ENCODE peak calls at places on chromosomes 6 and 20, in four cellular contexts. R is HCT116, D is SK-N-SH, N is K562. I is an unnamed sample.

GRCh38 chr6:43984442-43985321 is 142.6 kb downstream of the MRPL14 start:
- DNase-seq in R (no peak), D (no peak), N (no peak), I (no peak)

GRCh38 chr20:43776691-43777090 is 49.9 kb upstream of the GTSF1L start:
- DNase-seq in R (no peak), D (no peak), N (no peak), I (no peak)

GRCh38 chr20:47125553-47126373 is 230.7 kb downstream of the ZMYND8 start:
- DNase-seq in R (no peak), D (no peak), N (no peak), I (no peak)

GRCh38 chr6:90319979-90320667 is 23.5 kb upstream of the BACH2 start:
- DNase-seq in R (no peak), D (no peak), N (no peak), I (no peak)

GRCh38 chr6:7646394-7646793 is 56.4 kb downstream of the SNRNP48 start:
- DNase-seq in R (no peak), D (no peak), N (no peak), I (no peak)

GRCh38 chr6:18263561-18264337 is 581 bp downstream of the DEK start:
- DNase-seq in R (no peak), D (peak), N (peak), I (no peak)

GRCh38 chr6:43144879-43145278 is 26.2 kb upstream of the SRF start:
- DNase-seq in R (no peak), D (no peak), N (no peak), I (no peak)

GRCh38 chr20:8255945-8256632 is 124.0 kb downstream of the PLCB1 start:
- DNase-seq in R (no peak), D (no peak), N (no peak), I (peak)

GRCh38 chr20:53872561-53873248 is 197.7 kb downstream of the BCAS1 start:
- DNase-seq in R (no peak), D (no peak), N (no peak), I (no peak)

GRCh38 chr6:5695260-5696245 is 311.2 kb downstream of the NRN1 start:
- DNase-seq in R (no peak), D (no peak), N (no peak), I (no peak)

GRCh38 chr6:168384045-168385038 is 56.6 kb upstream of the SMOC2 start:
- DNase-seq in R (no peak), D (no peak), N (no peak), I (no peak)
- H3K4me3 ChIP-seq in R (no peak), D (no peak), N (no peak), I (no peak)

GRCh38 chr6:160139420-160139851 is 17.8 kb downstream of the SLC22A1 start:
- DNase-seq in R (no peak), D (no peak), N (no peak), I (no peak)

GRCh38 chr6:160137130-160137988 is 15.7 kb downstream of the SLC22A1 start:
- DNase-seq in R (no peak), D (no peak), N (no peak), I (peak)

GRCh38 chr6:160135922-160136655 is 14.5 kb downstream of the SLC22A1 start:
- DNase-seq in R (no peak), D (no peak), N (no peak), I (no peak)

GRCh38 chr6:160138839-160139419 is 17.3 kb downstream of the SLC22A1 start:
- DNase-seq in R (no peak), D (no peak), N (no peak), I (no peak)

GRCh38 chr6:160137989-160138835 is 16.6 kb downstream of the SLC22A1 start:
- DNase-seq in R (peak), D (peak), N (peak), I (peak)
- TF ChIP-seq ELF1 in R (no peak), D (no peak), N (no peak), I (peak)

DNA sequence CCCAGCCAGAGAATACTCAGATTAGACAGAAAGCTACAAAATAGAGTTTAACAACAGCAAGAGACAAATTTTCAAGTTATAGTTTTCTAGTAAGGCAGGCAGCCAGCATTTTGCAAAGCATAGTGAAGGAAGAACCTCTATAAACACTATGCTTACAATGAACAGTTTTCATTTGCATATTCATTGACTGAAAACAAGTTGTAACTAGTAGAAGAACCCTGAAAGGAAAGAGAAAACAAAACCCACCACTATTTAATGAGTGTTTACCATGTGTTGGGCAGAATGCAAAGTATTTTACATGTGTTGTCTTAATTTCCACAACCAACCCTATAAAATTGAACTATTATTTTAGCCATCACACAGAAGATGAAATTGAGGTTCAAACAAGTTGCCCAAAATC is 196.1 kb downstream of the UBE3D start:
- DNase-seq in R (no peak), D (no peak), N (no peak), I (no peak)
- H3K4me3 ChIP-seq in R (no peak), D (no peak), N (no peak), I (no peak)

GRCh38 chr6:55069132-55069781 is 105.1 kb upstream of the HCRTR2 start:
- DNase-seq in R (peak), D (peak), N (peak), I (peak)
- TF ChIP-seq ELF1 in R (no peak), D (no peak), N (no peak), I (no peak)

DNA sequence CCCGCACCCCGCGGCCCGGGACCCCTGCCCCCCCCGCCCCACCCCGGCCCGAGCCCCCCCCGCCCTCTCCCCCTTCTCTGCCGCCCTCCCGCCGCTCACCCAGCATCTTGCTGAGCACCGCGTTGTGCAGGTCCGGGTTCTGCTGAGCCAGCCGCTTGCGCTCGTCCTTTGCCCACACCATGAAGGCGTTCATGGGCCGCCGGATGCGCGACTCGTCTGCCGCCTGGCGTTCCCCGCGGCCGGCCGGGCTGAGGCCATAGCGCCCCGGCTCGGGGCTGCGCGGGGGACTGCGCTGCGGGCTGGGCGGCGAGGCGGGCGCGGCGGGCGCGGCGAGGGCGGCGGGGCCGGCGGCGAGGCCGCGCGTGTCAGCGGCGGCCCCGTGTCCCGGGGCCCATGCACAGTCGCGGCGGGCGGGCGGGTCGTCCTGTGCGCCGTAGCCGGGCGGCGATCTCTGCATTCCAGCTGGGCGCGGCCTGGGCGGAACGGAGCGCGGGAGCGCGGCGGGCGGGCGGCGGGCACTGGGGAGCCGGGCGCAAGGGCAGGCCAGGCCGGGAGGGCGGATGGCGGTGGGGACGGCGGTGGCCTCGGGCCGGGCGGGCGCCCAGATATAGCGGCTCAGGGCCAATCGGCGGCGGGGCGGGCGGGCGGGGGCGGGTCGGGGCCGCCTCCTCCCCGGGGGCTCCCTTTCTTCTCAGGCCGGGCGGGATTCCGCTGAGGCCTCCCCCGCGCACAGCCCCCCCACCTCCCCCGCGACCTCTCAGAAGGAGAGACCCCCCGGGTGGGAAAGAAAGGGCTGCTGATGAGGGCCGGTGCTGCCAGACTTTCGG is at the start of gene SOX18:
- DNase-seq in R (no peak), D (peak), N (peak), I (no peak)
- H3K4me3 ChIP-seq in R (peak), D (no peak), N (peak), I (peak)

DNA sequence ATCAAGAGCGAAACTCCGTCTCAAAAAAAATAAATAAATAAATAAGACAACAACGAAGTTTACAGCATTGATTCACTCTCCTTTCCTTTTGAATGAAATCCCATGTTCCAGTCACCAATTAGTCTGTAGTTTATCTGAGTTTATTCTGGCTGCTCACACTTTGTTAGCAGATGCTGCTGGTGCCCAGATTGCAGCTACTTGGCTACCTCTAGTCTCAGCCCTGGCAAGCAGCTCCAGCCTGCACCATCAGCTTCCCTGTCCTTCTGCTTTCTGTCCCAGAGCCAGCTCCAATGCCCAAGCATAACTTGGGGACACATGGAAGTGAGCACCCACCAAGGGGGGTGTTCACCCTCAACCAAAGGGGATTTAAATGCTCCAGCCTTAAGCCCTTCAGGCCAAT is 9.6 kb upstream of the TASP1 start:
- DNase-seq in R (no peak), D (no peak), N (no peak), I (no peak)
- TF ChIP-seq ELF1 in R (no peak), D (no peak), N (no peak), I (no peak)

I was measured in HepG2.